ENCODE peak calls at places on chromosomes 5 and 9, in five cellular contexts. One of them, this sample, is unnamed.

GRCh38 chr9:127128341-127129072 is 6.1 kb upstream of the ANGPTL2 start:
- DNase-seq in NCI-H1092 treated with DMSO at 0.1 percent for 48 hours: no peak
- DNase-seq in HCEC 1CT: peak
- DNase-seq in AG20443: peak
- DNase-seq in CD4-positive, alpha-beta memory T cell: no peak
- DNase-seq in this sample: no peak

GRCh38 chr9:137211532-137211931 is 6.0 kb downstream of the NDOR1 start:
- DNase-seq in NCI-H1092 treated with DMSO at 0.1 percent for 48 hours: no peak
- DNase-seq in HCEC 1CT: no peak
- DNase-seq in AG20443: no peak
- DNase-seq in CD4-positive, alpha-beta memory T cell: no peak
- DNase-seq in this sample: no peak

GRCh38 chr9:128341435-128341849 is 1.1 kb downstream of the SLC27A4 start:
- DNase-seq in NCI-H1092 treated with DMSO at 0.1 percent for 48 hours: peak
- DNase-seq in HCEC 1CT: peak
- DNase-seq in AG20443: peak
- DNase-seq in CD4-positive, alpha-beta memory T cell: peak
- DNase-seq in this sample: peak

GRCh38 chr5:17511775-17512325 is 6.3 kb upstream of the TAF11L3 start:
- DNase-seq in NCI-H1092 treated with DMSO at 0.1 percent for 48 hours: no peak
- DNase-seq in HCEC 1CT: no peak
- DNase-seq in AG20443: no peak
- DNase-seq in CD4-positive, alpha-beta memory T cell: no peak
- DNase-seq in this sample: no peak

GRCh38 chr5:71836547-71837112 is 117.6 kb downstream of the CARTPT start:
- DNase-seq in NCI-H1092 treated with DMSO at 0.1 percent for 48 hours: no peak
- DNase-seq in HCEC 1CT: peak
- DNase-seq in AG20443: no peak
- DNase-seq in CD4-positive, alpha-beta memory T cell: no peak
- DNase-seq in this sample: no peak

GRCh38 chr5:150155258-150156032 is at the start of gene PDGFRB:
- DNase-seq in NCI-H1092 treated with DMSO at 0.1 percent for 48 hours: no peak
- DNase-seq in HCEC 1CT: peak
- DNase-seq in AG20443: peak
- DNase-seq in CD4-positive, alpha-beta memory T cell: no peak
- DNase-seq in this sample: peak

GRCh38 chr9:120965344-120966004 is 38.9 kb upstream of the TRAF1 start:
- DNase-seq in NCI-H1092 treated with DMSO at 0.1 percent for 48 hours: peak
- DNase-seq in HCEC 1CT: no peak
- DNase-seq in AG20443: no peak
- DNase-seq in CD4-positive, alpha-beta memory T cell: no peak
- DNase-seq in this sample: no peak

GRCh38 chr5:9168791-9169611 is 376.9 kb downstream of the SEMA5A start:
- DNase-seq in NCI-H1092 treated with DMSO at 0.1 percent for 48 hours: no peak
- DNase-seq in HCEC 1CT: no peak
- DNase-seq in AG20443: no peak
- DNase-seq in CD4-positive, alpha-beta memory T cell: no peak
- DNase-seq in this sample: no peak

GRCh38 chr5:153463806-153464205 is 26.7 kb upstream of the GRIA1 start:
- DNase-seq in NCI-H1092 treated with DMSO at 0.1 percent for 48 hours: no peak
- DNase-seq in HCEC 1CT: peak
- DNase-seq in AG20443: no peak
- DNase-seq in CD4-positive, alpha-beta memory T cell: no peak
- DNase-seq in this sample: no peak

GRCh38 chr9:90974007-90974406 is 172.4 kb downstream of the SYK start:
- DNase-seq in NCI-H1092 treated with DMSO at 0.1 percent for 48 hours: no peak
- DNase-seq in HCEC 1CT: no peak
- DNase-seq in AG20443: no peak
- DNase-seq in CD4-positive, alpha-beta memory T cell: no peak
- DNase-seq in this sample: no peak

GRCh38 chr5:175652741-175653663 is 4.9 kb upstream of the HRH2 start:
- DNase-seq in NCI-H1092 treated with DMSO at 0.1 percent for 48 hours: no peak
- DNase-seq in HCEC 1CT: peak
- DNase-seq in AG20443: no peak
- DNase-seq in CD4-positive, alpha-beta memory T cell: peak
- DNase-seq in this sample: no peak

GRCh38 chr5:67842806-67843205 is 372.8 kb upstream of the PIK3R1 start:
- DNase-seq in NCI-H1092 treated with DMSO at 0.1 percent for 48 hours: no peak
- DNase-seq in HCEC 1CT: peak
- DNase-seq in AG20443: peak
- DNase-seq in CD4-positive, alpha-beta memory T cell: no peak
- DNase-seq in this sample: no peak

GRCh38 chr5:121430538-121430937 is 421.1 kb upstream of the FTMT start:
- DNase-seq in NCI-H1092 treated with DMSO at 0.1 percent for 48 hours: no peak
- DNase-seq in HCEC 1CT: no peak
- DNase-seq in AG20443: no peak
- DNase-seq in CD4-positive, alpha-beta memory T cell: no peak
- DNase-seq in this sample: no peak

GRCh38 chr9:95887926-95888497 is 12.5 kb downstream of the ERCC6L2 start:
- DNase-seq in NCI-H1092 treated with DMSO at 0.1 percent for 48 hours: no peak
- DNase-seq in HCEC 1CT: no peak
- DNase-seq in AG20443: no peak
- DNase-seq in CD4-positive, alpha-beta memory T cell: peak
- DNase-seq in this sample: no peak

GRCh38 chr9:90044263-90044662 is 439.5 kb downstream of the GADD45G start:
- DNase-seq in NCI-H1092 treated with DMSO at 0.1 percent for 48 hours: peak
- DNase-seq in HCEC 1CT: no peak
- DNase-seq in AG20443: no peak
- DNase-seq in CD4-positive, alpha-beta memory T cell: no peak
- DNase-seq in this sample: no peak

GRCh38 chr9:105191508-105192118 is 52.8 kb upstream of the SLC44A1 start:
- DNase-seq in NCI-H1092 treated with DMSO at 0.1 percent for 48 hours: no peak
- DNase-seq in HCEC 1CT: no peak
- DNase-seq in AG20443: peak
- DNase-seq in CD4-positive, alpha-beta memory T cell: no peak
- DNase-seq in this sample: no peak

GRCh38 chr5:155532621-155533314 is 519.2 kb downstream of the KIF4B start:
- DNase-seq in NCI-H1092 treated with DMSO at 0.1 percent for 48 hours: no peak
- DNase-seq in HCEC 1CT: peak
- DNase-seq in AG20443: no peak
- DNase-seq in CD4-positive, alpha-beta memory T cell: no peak
- DNase-seq in this sample: no peak

GRCh38 chr9:136853596-136854112 is 1.5 kb downstream of the MAMDC4 start:
- DNase-seq in NCI-H1092 treated with DMSO at 0.1 percent for 48 hours: no peak
- DNase-seq in HCEC 1CT: no peak
- DNase-seq in AG20443: no peak
- DNase-seq in CD4-positive, alpha-beta memory T cell: no peak
- DNase-seq in this sample: no peak

GRCh38 chr5:45376463-45376862 is 319.7 kb downstream of the HCN1 start:
- DNase-seq in NCI-H1092 treated with DMSO at 0.1 percent for 48 hours: no peak
- DNase-seq in HCEC 1CT: peak
- DNase-seq in AG20443: no peak
- DNase-seq in CD4-positive, alpha-beta memory T cell: no peak
- DNase-seq in this sample: no peak

GRCh38 chr5:72248352-72249032 is 71.5 kb downstream of the MRPS27 start:
- DNase-seq in NCI-H1092 treated with DMSO at 0.1 percent for 48 hours: no peak
- DNase-seq in HCEC 1CT: peak
- DNase-seq in AG20443: peak
- DNase-seq in CD4-positive, alpha-beta memory T cell: no peak
- DNase-seq in this sample: no peak

GRCh38 chr9:119667163-119667562 is 297.9 kb upstream of the BRINP1 start:
- DNase-seq in NCI-H1092 treated with DMSO at 0.1 percent for 48 hours: no peak
- DNase-seq in HCEC 1CT: no peak
- DNase-seq in AG20443: no peak
- DNase-seq in CD4-positive, alpha-beta memory T cell: no peak
- DNase-seq in this sample: no peak

GRCh38 chr5:76602094-76602726 is 21.0 kb downstream of the F2RL2 start:
- DNase-seq in NCI-H1092 treated with DMSO at 0.1 percent for 48 hours: no peak
- DNase-seq in HCEC 1CT: peak
- DNase-seq in AG20443: no peak
- DNase-seq in CD4-positive, alpha-beta memory T cell: no peak
- DNase-seq in this sample: no peak

GRCh38 chr9:86946712-86947145 is 577 bp downstream of the GAS1 start:
- DNase-seq in NCI-H1092 treated with DMSO at 0.1 percent for 48 hours: peak
- DNase-seq in HCEC 1CT: no peak
- DNase-seq in AG20443: no peak
- DNase-seq in CD4-positive, alpha-beta memory T cell: peak
- DNase-seq in this sample: no peak

GRCh38 chr5:144369001-144369400 is 198.3 kb downstream of the KCTD16 start:
- DNase-seq in NCI-H1092 treated with DMSO at 0.1 percent for 48 hours: peak
- DNase-seq in HCEC 1CT: no peak
- DNase-seq in AG20443: no peak
- DNase-seq in CD4-positive, alpha-beta memory T cell: no peak
- DNase-seq in this sample: no peak

GRCh38 chr9:76369583-76369982 is 24.6 kb downstream of the RFK start:
- DNase-seq in NCI-H1092 treated with DMSO at 0.1 percent for 48 hours: peak
- DNase-seq in HCEC 1CT: no peak
- DNase-seq in AG20443: no peak
- DNase-seq in CD4-positive, alpha-beta memory T cell: no peak
- DNase-seq in this sample: no peak

GRCh38 chr5:138611295-138612220 is 36.4 kb upstream of the HSPA9 start:
- DNase-seq in NCI-H1092 treated with DMSO at 0.1 percent for 48 hours: peak
- DNase-seq in HCEC 1CT: peak
- DNase-seq in AG20443: no peak
- DNase-seq in CD4-positive, alpha-beta memory T cell: no peak
- DNase-seq in this sample: no peak

GRCh38 chr5:151696470-151697061 is 9.9 kb upstream of the SPARC start:
- DNase-seq in NCI-H1092 treated with DMSO at 0.1 percent for 48 hours: no peak
- DNase-seq in HCEC 1CT: peak
- DNase-seq in AG20443: peak
- DNase-seq in CD4-positive, alpha-beta memory T cell: no peak
- DNase-seq in this sample: no peak

GRCh38 chr9:121059998-121060636 is 10.0 kb upstream of the C5 start:
- DNase-seq in NCI-H1092 treated with DMSO at 0.1 percent for 48 hours: peak
- DNase-seq in HCEC 1CT: peak
- DNase-seq in AG20443: peak
- DNase-seq in CD4-positive, alpha-beta memory T cell: peak
- DNase-seq in this sample: peak

GRCh38 chr5:179111267-179112207 is 51.4 kb downstream of the ZNF354C start:
- DNase-seq in NCI-H1092 treated with DMSO at 0.1 percent for 48 hours: no peak
- DNase-seq in HCEC 1CT: no peak
- DNase-seq in AG20443: no peak
- DNase-seq in CD4-positive, alpha-beta memory T cell: no peak
- DNase-seq in this sample: no peak

GRCh38 chr5:71658916-71659661 is 60.0 kb upstream of the CARTPT start:
- DNase-seq in NCI-H1092 treated with DMSO at 0.1 percent for 48 hours: no peak
- DNase-seq in HCEC 1CT: peak
- DNase-seq in AG20443: no peak
- DNase-seq in CD4-positive, alpha-beta memory T cell: no peak
- DNase-seq in this sample: no peak

GRCh38 chr5:15023846-15024245 is 152.3 kb upstream of the ANKH start:
- DNase-seq in NCI-H1092 treated with DMSO at 0.1 percent for 48 hours: no peak
- DNase-seq in HCEC 1CT: no peak
- DNase-seq in AG20443: no peak
- DNase-seq in CD4-positive, alpha-beta memory T cell: no peak
- DNase-seq in this sample: no peak

GRCh38 chr5:171493646-171494393 is 74.4 kb downstream of the FGF18 start:
- DNase-seq in NCI-H1092 treated with DMSO at 0.1 percent for 48 hours: no peak
- DNase-seq in HCEC 1CT: no peak
- DNase-seq in AG20443: no peak
- DNase-seq in CD4-positive, alpha-beta memory T cell: no peak
- DNase-seq in this sample: no peak

GRCh38 chr5:132764671-132765070 is 12.4 kb downstream of the SEPTIN8 start:
- DNase-seq in NCI-H1092 treated with DMSO at 0.1 percent for 48 hours: no peak
- DNase-seq in HCEC 1CT: no peak
- DNase-seq in AG20443: no peak
- DNase-seq in CD4-positive, alpha-beta memory T cell: no peak
- DNase-seq in this sample: no peak

GRCh38 chr5:43171926-43172325 is 20.1 kb upstream of the NIM1K start:
- DNase-seq in NCI-H1092 treated with DMSO at 0.1 percent for 48 hours: no peak
- DNase-seq in HCEC 1CT: no peak
- DNase-seq in AG20443: no peak
- DNase-seq in CD4-positive, alpha-beta memory T cell: no peak
- DNase-seq in this sample: no peak

GRCh38 chr5:94968507-94969095 is 316.3 kb downstream of the MCTP1 start:
- DNase-seq in NCI-H1092 treated with DMSO at 0.1 percent for 48 hours: peak
- DNase-seq in HCEC 1CT: peak
- DNase-seq in AG20443: peak
- DNase-seq in CD4-positive, alpha-beta memory T cell: peak
- DNase-seq in this sample: peak

GRCh38 chr5:172505840-172506638 is 51.7 kb upstream of the SH3PXD2B start:
- DNase-seq in NCI-H1092 treated with DMSO at 0.1 percent for 48 hours: no peak
- DNase-seq in HCEC 1CT: no peak
- DNase-seq in AG20443: peak
- DNase-seq in CD4-positive, alpha-beta memory T cell: no peak
- DNase-seq in this sample: no peak

GRCh38 chr5:43192558-43193170 is 639 bp downstream of the NIM1K start:
- DNase-seq in NCI-H1092 treated with DMSO at 0.1 percent for 48 hours: no peak
- DNase-seq in HCEC 1CT: peak
- DNase-seq in AG20443: peak
- DNase-seq in CD4-positive, alpha-beta memory T cell: peak
- DNase-seq in this sample: no peak

GRCh38 chr9:95190413-95190812 is 127.1 kb downstream of the FANCC start:
- DNase-seq in NCI-H1092 treated with DMSO at 0.1 percent for 48 hours: no peak
- DNase-seq in HCEC 1CT: no peak
- DNase-seq in AG20443: no peak
- DNase-seq in CD4-positive, alpha-beta memory T cell: no peak
- DNase-seq in this sample: no peak

This sample was measured in naive B cell.